ENCODE peak calls at places on chromosome 22, in ten cellular contexts. S, K, M, D, L, Z, V, W, G and X are unnamed samples.

GRCh38 chr22:18060646-18061620 is 16.9 kb upstream of the PEX26 start:
- DNase-seq in G (no peak), L (no peak), W (peak; percentile 49), Z (no peak), M (no peak), K (peak; percentile 91), S (no peak), D (no peak), V (no peak), X (peak; percentile 99)

GRCh38 chr22:28410050-28410816 is 269.4 kb downstream of the TTC28 start:
- DNase-seq in Z (no peak), W (no peak), G (no peak), K (peak; percentile 57), V (no peak), D (no peak), S (no peak), M (no peak), L (no peak), X (peak; percentile 36)

GRCh38 chr22:17441326-17441725 is 72.1 kb downstream of the CECR2 start:
- DNase-seq in W (no peak), L (no peak), D (no peak), M (no peak), V (no peak), K (no peak), G (no peak), S (no peak), Z (no peak), X (no peak)

GRCh38 chr22:37082251-37082650 is 27.3 kb downstream of the TMPRSS6 start:
- DNase-seq in V (no peak), D (peak; percentile 79), L (no peak), Z (no peak), K (no peak), S (no peak), W (no peak), M (no peak), G (no peak), X (no peak)

GRCh38 chr22:18119409-18120110 is 9.0 kb downstream of the TUBA8 start:
- DNase-seq in V (no peak), K (no peak), S (no peak), M (no peak), Z (no peak), W (peak; percentile 16), D (no peak), G (no peak), L (no peak), X (no peak)

GRCh38 chr22:27632451-27633295 is 168.9 kb downstream of the MN1 start:
- DNase-seq in G (no peak), D (no peak), Z (no peak), S (no peak), W (no peak), M (peak; percentile 96), L (no peak), K (no peak), V (no peak), X (no peak)

GRCh38 chr22:25048659-25049657 is 96.4 kb downstream of the KIAA1671 start:
- DNase-seq in Z (peak; percentile 79), G (peak; percentile 38), W (peak; percentile 80), M (peak; percentile 80), D (peak; percentile 80), V (peak; percentile 80), K (peak; percentile 50), L (peak; percentile 49), S (peak; percentile 51), X (no peak)

GRCh38 chr22:37563153-37564081 is 3.1 kb downstream of the CDC42EP1 start:
- DNase-seq in L (no peak), Z (no peak), W (peak; percentile 89), M (no peak), S (peak; percentile 91), K (peak; percentile 96), G (peak; percentile 91), D (no peak), V (no peak), X (peak; percentile 96)

GRCh38 chr22:27405672-27406388 is 395.7 kb downstream of the MN1 start:
- DNase-seq in D (peak; percentile 37), S (peak; percentile 49), M (peak; percentile 69), K (peak; percentile 63), L (no peak), V (peak; percentile 47), Z (peak; percentile 38), W (peak; percentile 69), G (peak; percentile 26), X (peak; percentile 19)

GRCh38 chr22:47808886-47809620 is 1046.6 kb downstream of the TBC1D22A start:
- DNase-seq in D (no peak), W (no peak), L (no peak), G (no peak), V (no peak), Z (no peak), M (no peak), S (no peak), K (no peak), X (no peak)

GRCh38 chr22:35705141-35705540 is 12.5 kb upstream of the APOL5 start:
- DNase-seq in Z (no peak), S (no peak), W (peak; percentile 71), V (no peak), D (no peak), G (no peak), K (peak; percentile 95), L (no peak), M (no peak), X (peak; percentile 15)

GRCh38 chr22:49934144-49934890 is 15.9 kb downstream of the CRELD2 start:
- DNase-seq in K (peak; percentile 61), M (no peak), V (no peak), D (peak; percentile 71), S (no peak), Z (no peak), L (no peak), W (peak; percentile 66), G (peak; percentile 53), X (peak; percentile 75)

GRCh38 chr22:39962071-39962470 is 1.9 kb downstream of the TMA7B start:
- DNase-seq in M (no peak), K (no peak), S (no peak), D (no peak), Z (no peak), G (no peak), L (no peak), W (no peak), V (no peak), X (peak; percentile 43)

GRCh38 chr22:37533995-37534394 is 14.8 kb upstream of the CARD10 start:
- DNase-seq in D (no peak), L (no peak), M (no peak), S (no peak), K (peak; percentile 84), W (peak; percentile 91), Z (no peak), V (no peak), G (no peak), X (peak; percentile 84)

GRCh38 chr22:25987948-25988347 is 181.3 kb upstream of the SEZ6L start:
- DNase-seq in V (no peak), S (no peak), W (no peak), G (no peak), K (no peak), M (no peak), L (no peak), D (peak; percentile 8), Z (no peak), X (no peak)

GRCh38 chr22:44935724-44936123 is 74.1 kb downstream of the PHF21B start:
- DNase-seq in D (no peak), W (no peak), Z (no peak), S (no peak), M (no peak), V (no peak), K (no peak), G (no peak), L (no peak), X (no peak)

GRCh38 chr22:39144101-39144815 is 8.2 kb downstream of the CBX7 start:
- DNase-seq in K (peak; percentile 62), W (peak; percentile 14), S (peak; percentile 24), V (peak; percentile 48), L (no peak), M (no peak), G (peak; percentile 46), D (peak; percentile 73), Z (peak; percentile 26), X (no peak)

GRCh38 chr22:38041760-38042584 is 15.2 kb upstream of the PICK1 start:
- DNase-seq in M (no peak), S (no peak), G (no peak), V (no peak), W (no peak), L (no peak), D (no peak), Z (no peak), K (no peak), X (no peak)

GRCh38 chr22:23542933-23543332 is 37.2 kb downstream of the IGLL1 start:
- DNase-seq in V (no peak), M (no peak), L (no peak), W (peak; percentile 50), K (peak; percentile 41), Z (no peak), D (no peak), G (no peak), S (no peak), X (peak; percentile 58)

GRCh38 chr22:42863349-42863911 is 6.4 kb upstream of the ARFGAP3 start:
- DNase-seq in V (peak; percentile 29), M (no peak), W (peak; percentile 47), Z (peak; percentile 27), L (no peak), K (peak; percentile 80), S (no peak), G (no peak), D (peak; percentile 57), X (peak; percentile 91)

GRCh38 chr22:33492210-33492651 is 428.0 kb downstream of the LARGE1 start:
- DNase-seq in V (no peak), D (no peak), S (no peak), K (no peak), Z (no peak), M (peak; percentile 56), L (no peak), W (no peak), G (no peak), X (no peak)

GRCh38 chr22:41648431-41648830 is 27.3 kb downstream of the XRCC6 start:
- DNase-seq in M (no peak), W (no peak), D (no peak), K (peak; percentile 43), Z (no peak), V (no peak), G (no peak), L (no peak), S (no peak), X (no peak)

GRCh38 chr22:20412474-20413216 is 18.7 kb downstream of the ZNF74 start:
- DNase-seq in V (no peak), W (no peak), S (no peak), L (no peak), K (no peak), D (no peak), M (no peak), G (no peak), Z (no peak), X (no peak)

GRCh38 chr22:37080838-37081237 is 28.7 kb downstream of the TMPRSS6 start:
- DNase-seq in M (no peak), G (no peak), W (no peak), S (no peak), K (no peak), Z (no peak), V (no peak), L (no peak), D (no peak), X (no peak)

GRCh38 chr22:29156507-29156906 is 49.2 kb upstream of the EMID1 start:
- DNase-seq in G (no peak), W (no peak), M (peak; percentile 78), L (no peak), V (no peak), S (no peak), K (peak; percentile 30), D (no peak), Z (no peak), X (no peak)

GRCh38 chr22:17627961-17628303 is 617 bp downstream of the ATP6V1E1 start:
- DNase-seq in V (no peak), M (no peak), L (no peak), S (no peak), K (peak; percentile 13), W (no peak), D (no peak), Z (no peak), G (no peak), X (no peak)

GRCh38 chr22:38267086-38267485 is 5.7 kb downstream of the TMEM184B start:
- DNase-seq in D (peak; percentile 70), G (no peak), K (no peak), Z (no peak), V (peak; percentile 31), S (no peak), M (no peak), L (no peak), W (no peak), X (no peak)